ENCODE peak calls at places on chromosomes 12 and 14, in six cellular contexts. E, V, O, C, D and I are unnamed samples.

GRCh38 chr12:54430471-54431075 is 11.5 kb upstream of the ITGA5 start:
- DNase-seq in V (no peak), E (peak), C (peak), D (no peak), O (no peak), I (no peak)

GRCh38 chr14:71730471-71730870 is 201.8 kb upstream of the RGS6 start:
- DNase-seq in C (no peak), E (peak), D (no peak), O (no peak), V (no peak), I (no peak)

GRCh38 chr14:55336161-55336560 is 64.9 kb downstream of the FBXO34 start:
- DNase-seq in V (no peak), C (no peak), O (no peak), D (no peak), E (no peak), I (no peak)

GRCh38 chr12:18242380-18243089 is 18.8 kb upstream of the PIK3C2G start:
- DNase-seq in V (no peak), C (no peak), O (no peak), E (peak), D (no peak), I (no peak)

GRCh38 chr12:49872781-49873181 is 29.9 kb upstream of the BCDIN3D start:
- DNase-seq in O (peak), C (peak), E (no peak), D (no peak), V (peak), I (no peak)

GRCh38 chr14:93936245-93936644 is 9.1 kb downstream of the FAM181A start:
- DNase-seq in V (peak), D (no peak), C (no peak), E (peak), O (no peak), I (peak)

GRCh38 chr12:119659289-119659897 is 8.5 kb upstream of the PRKAB1 start:
- DNase-seq in V (no peak), C (peak), E (peak), D (no peak), O (peak), I (peak)

GRCh38 chr12:69468237-69469026 is 1.8 kb upstream of the FRS2 start:
- DNase-seq in O (no peak), C (no peak), V (no peak), E (peak), D (no peak), I (no peak)

GRCh38 chr12:14845350-14845750 is 2.0 kb upstream of the ART4 start:
- DNase-seq in E (peak), D (no peak), V (no peak), C (peak), O (peak), I (peak)

GRCh38 chr12:120367252-120367923 is 1.6 kb downstream of the MSI1 start:
- DNase-seq in C (no peak), E (no peak), V (peak), D (no peak), O (no peak), I (peak)

DNA sequence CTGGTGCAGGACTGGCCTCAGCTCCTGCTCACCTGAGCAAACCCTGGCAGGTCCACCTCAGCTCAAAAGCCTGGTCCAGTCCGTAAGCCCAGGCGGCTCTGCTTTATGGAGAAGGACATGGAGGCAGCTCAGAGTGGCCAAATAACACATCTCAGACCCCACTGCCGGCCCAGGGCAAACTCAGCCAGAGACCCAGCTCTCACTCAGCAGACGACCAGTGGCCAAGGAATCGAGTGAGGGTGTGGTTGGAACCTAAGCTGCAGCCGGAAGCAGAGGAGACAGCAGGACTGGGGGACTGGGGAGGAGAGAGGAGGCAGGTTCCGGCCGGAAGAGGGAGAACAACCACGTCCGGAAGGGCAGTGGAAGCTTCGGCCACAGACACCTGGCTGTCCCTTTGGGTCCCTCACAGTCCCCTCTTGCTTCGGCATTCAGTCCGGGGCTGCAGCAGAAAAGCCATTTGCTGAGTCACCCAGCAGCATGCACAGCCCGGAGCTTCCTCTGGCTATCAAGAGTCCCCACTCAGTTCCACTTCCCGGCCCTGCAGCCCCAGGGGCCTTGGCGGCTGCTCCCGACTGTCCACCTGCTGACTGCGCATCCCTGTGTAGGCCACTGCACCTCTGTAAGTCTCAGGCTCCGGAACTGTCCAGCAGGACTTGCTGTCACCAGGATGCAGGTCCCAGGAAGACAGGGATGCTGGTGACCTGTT is 104.0 kb downstream of the CALM1 start:
- DNase-seq in E (no peak), V (no peak), O (no peak), C (no peak), D (no peak), I (no peak)
- H2AK5ac ChIP-seq in E (no peak), V (no peak), O (no peak), C (no peak), D (peak), I (peak)

DNA sequence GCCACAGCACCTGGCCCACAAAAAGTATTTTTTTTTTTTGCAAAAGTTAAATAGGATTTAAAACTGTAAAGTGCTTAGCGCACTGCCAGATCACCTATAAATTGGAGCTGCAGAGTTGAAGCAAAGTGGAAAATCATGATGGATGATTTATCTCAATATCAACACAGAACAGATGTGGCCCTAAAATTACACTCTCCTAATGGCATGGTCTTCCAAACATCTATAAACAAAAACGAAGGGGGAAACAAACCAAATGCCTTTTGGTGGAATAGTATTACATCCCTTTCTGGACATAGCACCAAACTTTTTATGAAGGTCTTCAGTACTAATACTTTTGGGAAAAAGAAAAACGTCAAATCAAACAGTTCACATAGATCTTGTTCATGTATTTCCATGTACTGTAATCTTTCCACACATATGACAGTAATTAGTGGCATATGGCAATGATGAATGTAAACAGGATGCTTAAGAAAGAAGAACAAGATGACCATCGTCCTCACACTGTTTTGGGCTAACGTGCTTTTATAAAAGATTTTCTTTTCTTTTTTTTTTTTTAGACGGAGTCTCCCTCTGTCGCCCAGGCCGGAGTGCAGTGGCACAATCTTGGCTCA is 22.9 kb upstream of the ANAPC7 start:
- DNase-seq in E (no peak), V (no peak), D (no peak), C (no peak), O (peak), I (no peak)
- H2BK5ac ChIP-seq in E (no peak), V (no peak), D (no peak), C (no peak), O (no peak), I (no peak)

GRCh38 chr12:122309564-122310121 is 43.3 kb upstream of the VPS33A start:
- DNase-seq in E (no peak), D (no peak), V (no peak), C (no peak), O (peak), I (no peak)
- H3K14ac ChIP-seq in E (no peak), D (no peak), V (no peak), C (no peak), O (no peak), I (no peak)

GRCh38 chr14:50757702-50758101 is 73.3 kb downstream of the NIN start:
- DNase-seq in O (no peak), C (no peak), D (no peak), V (no peak), E (no peak), I (no peak)
- H2AK5ac ChIP-seq in O (no peak), C (no peak), D (no peak), V (no peak), E (no peak), I (no peak)

GRCh38 chr12:47362131-47362686 is 282.4 kb upstream of the AMIGO2 start:
- DNase-seq in D (no peak), V (no peak), O (no peak), E (no peak), C (no peak), I (no peak)

GRCh38 chr12:47361389-47362031 is 281.8 kb upstream of the AMIGO2 start:
- DNase-seq in E (peak), C (peak), D (no peak), O (no peak), V (peak), I (no peak)

GRCh38 chr12:47356129-47356622 is 276.4 kb upstream of the AMIGO2 start:
- DNase-seq in C (no peak), E (peak), D (no peak), V (no peak), O (peak), I (no peak)

GRCh38 chr12:47364251-47364650 is 284.5 kb upstream of the AMIGO2 start:
- DNase-seq in O (no peak), D (no peak), E (no peak), C (no peak), V (no peak), I (no peak)

DNA sequence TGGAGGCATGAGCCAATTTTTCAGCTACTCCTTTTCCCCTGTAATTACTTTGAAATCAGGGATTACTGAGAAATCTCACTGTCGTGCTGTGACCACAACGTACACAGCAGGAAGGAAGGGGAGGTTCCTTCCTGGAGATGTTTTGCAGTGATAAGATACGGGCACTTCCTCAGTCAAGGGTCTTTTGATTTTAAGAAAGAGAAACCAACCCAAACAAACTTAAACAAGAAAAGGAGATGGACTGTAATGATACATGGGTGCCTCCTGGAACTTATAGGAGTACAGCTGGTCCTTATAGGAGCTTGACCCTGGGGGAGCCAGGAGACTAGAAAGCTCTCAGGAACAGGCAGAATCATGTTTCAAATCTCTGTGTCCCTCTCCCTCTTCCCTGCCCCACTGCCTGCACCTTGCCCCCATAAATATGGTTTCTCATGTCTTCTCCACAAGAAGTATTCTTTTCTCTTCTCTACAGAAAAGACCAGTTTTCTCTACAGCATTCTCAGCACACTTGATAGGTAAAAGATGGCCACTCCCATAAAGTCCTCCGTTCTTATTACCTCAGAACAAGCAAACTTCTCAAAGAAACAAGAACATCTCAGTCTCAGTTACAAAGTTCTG is 281.1 kb upstream of the AMIGO2 start:
- DNase-seq in E (no peak), C (peak), V (no peak), O (no peak), D (no peak), I (no peak)
- H2BK5ac ChIP-seq in E (no peak), C (no peak), V (no peak), O (no peak), D (no peak), I (no peak)